ENCODE peak calls at places on chromosomes 2 and 18, in eight cellular contexts. F is BE2C, N is Peyer's patch, J is GM12864, H is GM23338, L is left ventricle myocardium inferior, E is PC-3, B is body of pancreas. K is an unnamed sample.
A peak's percentile ranks its signal among the peaks of the same experiment; 100 is the strongest.

GRCh38 chr2:217478831-217479435 is 523.9 kb downstream of the TNS1 start:
- DNase-seq in J (no peak), H (peak; percentile 37), E (no peak), N (no peak), B (no peak), F (no peak), L (no peak), K (no peak)

GRCh38 chr2:239293450-239294430 is 107.1 kb downstream of the HDAC4 start:
- DNase-seq in F (no peak), N (no peak), J (no peak), B (peak; percentile 5), L (no peak), E (no peak), H (no peak), K (no peak)

GRCh38 chr18:75208836-75209128 is 157 bp downstream of the PTGR3 start:
- DNase-seq in J (no peak), F (no peak), N (peak; percentile 44), H (no peak), E (no peak), L (peak; percentile 60), B (peak; percentile 54), K (no peak)

GRCh38 chr18:25164837-25165791 is 186.9 kb downstream of the ZNF521 start:
- DNase-seq in H (no peak), N (no peak), E (no peak), L (peak; percentile 15), J (peak; percentile 19), B (no peak), F (no peak), K (peak; percentile 28)

GRCh38 chr18:78178812-78179211 is 800.8 kb upstream of the SALL3 start:
- DNase-seq in N (no peak), B (no peak), L (no peak), E (no peak), J (no peak), F (no peak), H (no peak), K (no peak)

GRCh38 chr2:73588177-73588576 is 54.0 kb downstream of the NAT8 start:
- DNase-seq in H (peak; percentile 21), J (no peak), L (no peak), N (no peak), E (no peak), F (peak; percentile 63), B (no peak), K (no peak)

GRCh38 chr2:106996136-106996769 is 110.3 kb upstream of the ST6GAL2 start:
- DNase-seq in F (no peak), H (no peak), E (peak; percentile 44), J (no peak), B (no peak), L (no peak), N (no peak), K (no peak)

GRCh38 chr2:149383340-149383739 is 53.0 kb downstream of the LYPD6 start:
- DNase-seq in J (no peak), F (no peak), H (no peak), B (no peak), E (peak; percentile 23), N (no peak), L (no peak), K (peak; percentile 87)

GRCh38 chr2:66874411-66874810 is 439.5 kb downstream of the MEIS1 start:
- DNase-seq in H (no peak), E (no peak), N (no peak), B (no peak), F (no peak), L (no peak), J (no peak), K (peak; percentile 49)

GRCh38 chr2:241888641-241889040 is 19.1 kb downstream of the RTP5 start:
- DNase-seq in B (no peak), L (no peak), E (no peak), J (no peak), N (no peak), H (no peak), F (no peak), K (no peak)

GRCh38 chr2:219522111-219523030 is 8.1 kb downstream of the ASIC4 start:
- DNase-seq in E (peak; percentile 51), H (peak; percentile 92), J (no peak), N (no peak), L (no peak), B (no peak), F (peak; percentile 77), K (peak; percentile 87)

GRCh38 chr2:219524817-219525216 is 10.5 kb downstream of the ASIC4 start:
- DNase-seq in H (no peak), F (no peak), B (no peak), E (no peak), L (no peak), N (no peak), J (no peak), K (no peak)

GRCh38 chr2:219525533-219526232 is 11.4 kb downstream of the ASIC4 start:
- DNase-seq in L (no peak), H (no peak), J (no peak), N (no peak), F (peak; percentile 91), B (no peak), E (no peak), K (no peak)

GRCh38 chr2:219521066-219521880 is 7.0 kb downstream of the ASIC4 start:
- DNase-seq in J (no peak), E (peak; percentile 61), N (no peak), L (no peak), B (no peak), H (peak; percentile 88), F (peak; percentile 84), K (peak; percentile 34)

GRCh38 chr2:219523031-219523671 is 8.9 kb downstream of the ASIC4 start:
- DNase-seq in F (no peak), L (no peak), E (no peak), B (no peak), J (no peak), N (no peak), H (peak; percentile 84), K (no peak)
- TF ChIP-seq CTCF in F (no peak), L (no peak), E (no peak), B (no peak), J (no peak), N (no peak), H (peak; percentile 71), K (no peak)

GRCh38 chr18:79684283-79684631 is 4.7 kb downstream of the CTDP1 start:
- DNase-seq in N (no peak), J (no peak), B (no peak), H (no peak), F (no peak), L (no peak), E (no peak), K (no peak)
- H3K4me3 ChIP-seq in N (no peak overlapping the region), J (no peak overlapping the region), B (no peak overlapping the region), H (no peak overlapping the region), F (no peak overlapping the region), L (peak overlapping the region; percentile 27), E (no peak overlapping the region), K (no peak overlapping the region)

DNA sequence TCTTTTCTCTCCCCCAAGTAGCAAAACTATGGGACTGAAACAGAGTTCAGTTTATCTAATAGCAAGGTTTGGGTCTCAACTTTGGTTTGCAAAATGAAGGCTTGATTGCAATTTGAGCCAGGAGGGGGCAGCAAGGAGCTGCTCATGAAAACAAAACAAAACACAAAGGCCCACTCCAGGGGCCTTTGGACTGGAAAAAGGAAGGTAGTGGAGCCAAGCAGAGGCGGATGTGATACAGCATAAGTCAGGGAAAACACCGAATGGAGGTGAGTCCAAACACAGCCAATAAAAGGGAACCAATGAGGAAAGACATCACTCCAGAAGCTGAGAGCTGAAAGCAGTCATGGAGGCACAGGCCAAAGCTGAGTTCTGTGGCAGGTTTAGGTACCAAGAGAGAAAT is 799.7 kb upstream of the ACVR2A start:
- DNase-seq in H (peak; percentile 83), F (peak; percentile 34), J (peak; percentile 8), L (no peak), N (no peak), B (peak; percentile 52), E (peak; percentile 79), K (peak; percentile 68)
- TF ChIP-seq CTCF in H (peak; percentile 86), F (peak; percentile 50), J (peak; percentile 80), L (peak; percentile 67), N (peak; percentile 61), B (peak; percentile 53), E (peak; percentile 89), K (peak; percentile 76)

GRCh38 chr2:8837795-8838140 is 355 bp upstream of the KIDINS220 start:
- DNase-seq in N (no peak), F (no peak), H (peak; percentile 60), J (no peak), B (no peak), L (no peak), E (no peak), K (no peak)
- H3K4me3 ChIP-seq in N (peak overlapping the region; percentile 81), F (peak overlapping the region; percentile 24), H (peak overlapping the region; percentile 90), J (no peak overlapping the region), B (peak overlapping the region; percentile 89), L (peak overlapping the region; percentile 100), E (no peak overlapping the region), K (peak overlapping the region; percentile 22)

DNA sequence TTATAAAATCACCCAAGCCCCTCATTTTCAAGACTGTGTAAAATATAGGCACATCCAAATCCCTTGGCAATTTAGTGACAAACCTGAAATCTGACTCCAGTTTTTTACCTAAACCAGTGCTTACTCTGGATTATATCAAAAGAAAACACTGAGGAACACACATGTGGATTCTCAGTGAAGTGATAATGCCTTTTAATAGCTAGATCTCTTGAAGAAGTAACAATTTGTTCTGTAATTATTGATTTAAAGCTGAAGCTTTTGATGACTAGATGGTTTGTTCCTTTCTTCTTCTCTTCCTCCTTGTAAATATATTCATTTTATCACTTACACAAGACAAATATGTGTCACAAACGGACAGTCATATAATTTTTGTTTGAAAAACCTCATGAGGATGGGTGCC is 894.6 kb downstream of the DCC start:
- DNase-seq in J (no peak), L (no peak), B (no peak), F (no peak), N (no peak), E (no peak), H (no peak), K (no peak)
- TF ChIP-seq CTCF in J (no peak), L (no peak), B (no peak), F (no peak), N (no peak), E (no peak), H (no peak), K (no peak)

DNA sequence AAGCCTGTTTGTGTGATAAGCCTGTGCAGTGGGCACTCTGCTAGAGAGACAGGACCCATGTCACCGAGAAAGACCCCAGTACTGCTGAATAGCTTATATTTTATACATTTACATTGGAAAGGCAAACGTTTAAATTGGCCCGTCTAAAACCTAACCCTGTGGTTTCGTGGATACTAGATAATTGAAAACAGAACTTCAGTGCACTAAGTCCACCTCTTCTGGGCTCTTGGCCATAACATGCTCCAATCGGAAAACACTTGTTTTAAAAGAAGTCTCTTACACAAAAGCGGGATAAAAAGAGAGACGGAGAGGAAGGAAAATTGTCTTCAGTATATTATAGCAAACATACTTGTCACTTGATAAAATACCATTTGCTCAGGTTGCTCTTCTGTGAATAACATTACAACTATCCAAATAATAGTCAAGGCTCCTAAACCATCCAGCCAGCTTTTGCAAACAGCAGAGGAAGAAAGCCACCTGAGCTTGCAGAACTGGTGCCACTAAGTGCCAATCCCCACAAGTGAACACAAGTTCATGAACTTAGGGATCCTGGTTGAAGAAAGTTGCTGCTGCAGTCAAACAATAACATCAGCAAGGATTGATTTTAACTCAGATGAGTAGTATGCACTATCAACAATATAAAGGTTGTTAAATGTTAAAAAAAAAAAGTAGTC is 218.4 kb upstream of the FN1 start:
- DNase-seq in H (no peak), N (no peak), F (no peak), B (no peak), E (no peak), L (no peak), J (no peak), K (peak; percentile 89)
- H3K4me3 ChIP-seq in H (no peak overlapping the region), N (no peak overlapping the region), F (no peak overlapping the region), B (no peak overlapping the region), E (no peak overlapping the region), L (no peak overlapping the region), J (no peak overlapping the region), K (no peak overlapping the region)